ENCODE peak calls at places on chromosome 17, in four cellular contexts. J, P, Q and E are unnamed samples.

GRCh38 chr17:74922694-74923537 is at the start of gene USH1G:
- DNase-seq in J (no peak), P (no peak), Q (peak; percentile 41), E (no peak)

GRCh38 chr17:81294512-81295030 is 536 bp downstream of the SLC38A10 start:
- DNase-seq in J (peak; percentile 66), P (peak; percentile 42), Q (peak; percentile 30), E (peak; percentile 90)

GRCh38 chr17:21268596-21269188 is 15.5 kb upstream of the NATD1 start:
- DNase-seq in J (no peak), P (no peak), Q (no peak), E (no peak)

GRCh38 chr17:44345497-44346026 is 460 bp downstream of the GRN start:
- DNase-seq in J (peak; percentile 60), P (peak; percentile 44), Q (peak; percentile 69), E (peak; percentile 81)

GRCh38 chr17:10403589-10403988 is 18.2 kb downstream of the MYH8 start:
- DNase-seq in J (no peak), P (no peak), Q (no peak), E (no peak)

GRCh38 chr17:9768381-9768934 is 22.9 kb downstream of the DHRS7C start:
- DNase-seq in J (no peak), P (no peak), Q (no peak), E (no peak)

GRCh38 chr17:45087496-45087975 is 26.4 kb downstream of the NMT1 start:
- DNase-seq in J (no peak), P (no peak), Q (no peak), E (no peak)

GRCh38 chr17:31610301-31610910 is 218.9 kb downstream of the RAB11FIP4 start:
- DNase-seq in J (no peak), P (no peak), Q (no peak), E (no peak)

GRCh38 chr17:5516060-5516792 is 29.9 kb downstream of the MIS12 start:
- DNase-seq in J (no peak), P (no peak), Q (peak; percentile 49), E (no peak)

GRCh38 chr17:48552453-48553189 is 7.7 kb upstream of the HOXB2 start:
- DNase-seq in J (no peak), P (no peak), Q (no peak), E (no peak)

GRCh38 chr17:48550313-48551205 is 5.7 kb upstream of the HOXB2 start:
- DNase-seq in J (no peak), P (no peak), Q (no peak), E (peak; percentile 86)

GRCh38 chr17:48551601-48552452 is 6.9 kb upstream of the HOXB2 start:
- DNase-seq in J (no peak), P (no peak), Q (no peak), E (no peak)

GRCh38 chr17:48549909-48550308 is 5.0 kb upstream of the HOXB2 start:
- DNase-seq in J (no peak), P (no peak), Q (no peak), E (no peak)

DNA sequence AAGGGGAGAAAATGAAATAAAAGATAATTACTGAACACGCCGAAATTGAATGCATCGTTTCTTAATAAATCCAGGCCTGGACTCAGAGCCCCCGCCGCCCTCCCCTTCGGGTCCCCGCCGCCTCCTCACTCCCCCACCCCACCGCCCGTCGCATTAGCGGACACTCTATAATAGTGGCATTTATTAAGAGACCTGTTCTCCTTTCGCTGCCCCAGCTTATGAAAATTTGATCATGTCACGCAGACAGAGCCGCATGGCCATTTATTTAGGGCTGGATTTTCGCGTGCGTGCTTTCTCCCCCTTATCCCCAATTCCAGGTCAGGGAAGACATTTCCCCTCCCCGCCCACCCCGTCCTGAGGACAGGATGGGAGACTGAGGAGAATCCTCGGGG is 6.3 kb upstream of the HOXB2 start:
- DNase-seq in J (no peak), P (no peak), Q (no peak), E (no peak)
- H3K4me1 ChIP-seq in J (no peaks in the 10 kb centered on the region), P (peaks cover 78% of the 10 kb centered on the region), Q (peaks cover 7% of the 10 kb centered on the region), E (peaks cover 4% of the 10 kb centered on the region)

GRCh38 chr17:7841622-7842379 is 7.8 kb downstream of the KDM6B start:
- DNase-seq in J (peak; percentile 94), P (peak; percentile 91), Q (peak; percentile 93), E (peak; percentile 95)

GRCh38 chr17:7844292-7845154 is 10.3 kb upstream of the TMEM88 start:
- DNase-seq in J (peak; percentile 96), P (peak; percentile 92), Q (peak; percentile 90), E (peak; percentile 95)

GRCh38 chr17:7843536-7844291 is 9.7 kb downstream of the KDM6B start:
- DNase-seq in J (peak; percentile 92), P (peak; percentile 92), Q (peak; percentile 76), E (peak; percentile 97)

GRCh38 chr17:7842380-7842949 is 8.4 kb downstream of the KDM6B start:
- DNase-seq in J (peak; percentile 75), P (peak; percentile 77), Q (peak; percentile 85), E (peak; percentile 87)

DNA sequence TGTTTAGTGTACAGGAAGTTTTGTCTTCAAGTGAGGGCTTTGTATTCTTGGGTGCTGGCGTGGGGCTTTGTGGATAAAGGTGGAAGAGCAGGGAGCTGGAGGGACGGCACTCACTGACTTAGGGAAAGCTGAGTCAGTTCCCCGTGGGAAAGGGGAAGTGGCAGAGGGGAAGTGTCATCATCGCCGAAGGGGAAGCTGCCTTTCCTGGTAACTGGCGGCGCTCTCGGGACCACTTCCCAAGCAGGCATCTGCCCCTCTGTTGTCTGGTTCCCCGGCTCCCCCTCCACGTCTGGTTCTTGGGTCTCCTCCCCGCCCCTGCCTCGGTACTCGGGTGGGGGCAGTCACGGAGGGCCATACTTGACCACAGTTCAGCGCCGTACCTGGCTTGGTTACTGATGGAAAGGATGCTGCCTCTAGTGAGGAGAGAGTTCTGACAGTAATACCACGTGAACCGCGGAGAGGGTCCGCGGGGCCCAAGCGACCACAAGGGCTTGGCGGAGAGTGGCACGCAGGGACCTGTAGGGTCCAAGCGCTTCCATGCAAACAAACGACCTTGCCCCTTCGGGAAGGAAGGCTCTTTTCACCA is 9.0 kb downstream of the KDM6B start:
- DNase-seq in J (peak; percentile 76), P (peak; percentile 72), Q (peak; percentile 78), E (peak; percentile 90)
- TF ChIP-seq POLR2A in J (no peak), P (no peak), Q (peak; percentile 43), E (no peak)

GRCh38 chr17:64777413-64778101 is 115.5 kb upstream of the SMURF2 start:
- DNase-seq in J (no peak), P (no peak), Q (no peak), E (peak; percentile 57)
- H3K4me3 ChIP-seq in J (peak overlapping the region; percentile 7), P (peak overlapping the region; percentile 37), Q (peak overlapping the region; percentile 31), E (peak overlapping the region; percentile 29)

GRCh38 chr17:67442787-67443624 is 65.9 kb downstream of the PITPNC1 start:
- DNase-seq in J (peak; percentile 50), P (no peak), Q (peak; percentile 20), E (no peak)
- H3K4me1 ChIP-seq in J (no peaks in the 10 kb centered on the region), P (peaks cover 23% of the 10 kb centered on the region), Q (no peaks in the 10 kb centered on the region), E (peaks cover 47% of the 10 kb centered on the region)

DNA sequence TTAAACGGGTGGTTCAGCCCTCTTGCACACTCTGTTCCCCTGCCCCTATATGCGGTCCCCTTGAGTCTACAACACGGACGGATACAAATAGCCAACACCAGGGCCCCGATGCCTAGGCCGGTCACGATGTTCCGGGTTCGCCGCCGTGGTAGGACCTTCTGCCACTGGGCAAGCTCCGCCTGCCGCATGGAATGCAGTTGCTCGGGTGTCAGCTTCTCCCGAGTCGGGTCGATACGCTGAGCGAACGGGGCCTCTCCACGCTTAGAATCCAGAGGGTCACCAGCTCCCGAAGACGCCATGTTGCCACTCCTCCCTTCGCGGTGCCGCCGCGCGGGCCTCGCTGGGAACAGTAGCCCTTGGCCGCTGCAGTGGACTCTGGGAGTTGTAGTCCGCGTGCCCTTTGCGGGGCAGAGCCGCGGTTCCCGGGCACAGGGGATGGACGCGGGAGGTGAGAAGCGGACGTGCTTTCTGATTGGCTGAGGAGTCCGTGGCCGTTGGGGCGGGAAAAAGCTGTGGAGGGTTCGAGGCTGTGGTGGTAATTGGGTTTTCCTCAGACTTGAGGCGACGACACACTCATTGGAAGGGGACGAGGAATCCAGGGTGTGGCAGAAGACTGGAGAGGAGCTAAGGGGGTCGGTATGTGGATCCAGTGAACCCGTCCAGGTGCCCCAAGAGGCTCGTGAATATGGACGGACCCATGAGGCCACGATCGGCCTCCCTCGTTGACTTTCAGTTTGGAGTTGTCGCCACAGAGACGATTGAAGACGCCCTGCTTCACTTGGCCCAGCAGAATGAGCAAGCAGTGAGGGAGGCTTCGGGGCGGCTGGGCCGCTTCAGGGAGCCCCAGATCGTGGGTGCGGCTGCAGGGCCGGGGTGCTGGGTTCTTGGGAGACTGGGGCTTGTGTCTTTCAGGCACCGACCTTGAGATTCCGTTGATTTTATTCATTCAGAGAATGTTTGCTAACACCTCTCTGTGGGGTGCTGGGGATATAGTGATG is at the start of the genes CNTD1 and COA3:
- DNase-seq in J (peak; percentile 90), P (peak; percentile 88), Q (peak; percentile 79), E (peak; percentile 88)
- TF ChIP-seq POLR2A in J (peak; percentile 39), P (no peak), Q (peak; percentile 38), E (peak; percentile 47)

GRCh38 chr17:48055531-48056245 is 7.5 kb downstream of the NFE2L1 start:
- DNase-seq in J (no peak), P (no peak), Q (no peak), E (no peak)
- H3K4me3 ChIP-seq in J (no peak overlapping the region), P (no peak overlapping the region), Q (no peak overlapping the region), E (no peak overlapping the region)

DNA sequence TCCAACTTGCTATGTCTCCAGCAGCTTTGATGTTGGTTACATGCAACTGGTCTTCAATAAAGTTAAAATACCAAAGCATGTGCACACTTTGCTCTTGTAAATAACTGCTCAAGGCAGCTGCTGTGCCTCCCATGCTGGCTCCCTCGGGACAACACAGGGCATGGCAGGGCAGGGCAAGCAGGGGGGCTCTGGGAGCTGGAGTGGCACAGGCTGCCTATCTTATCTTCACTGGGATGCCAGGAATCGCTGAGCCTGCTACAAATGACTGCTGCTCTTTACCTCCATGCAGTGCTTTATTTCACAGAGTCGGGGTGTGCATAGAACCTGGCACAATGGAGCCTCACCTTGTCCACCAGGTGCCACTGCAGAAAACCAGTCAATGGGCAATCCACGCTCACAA is 21.8 kb downstream of the PEMT start:
- DNase-seq in J (no peak), P (no peak), Q (no peak), E (no peak)
- H3K4me1 ChIP-seq in J (no peaks in the 10 kb centered on the region), P (peaks cover 67% of the 10 kb centered on the region), Q (no peaks in the 10 kb centered on the region), E (peaks cover 36% of the 10 kb centered on the region)

GRCh38 chr17:1031711-1032110 is 34.8 kb downstream of the TIMM22 start:
- DNase-seq in J (no peak), P (no peak), Q (peak; percentile 76), E (peak; percentile 85)

GRCh38 chr17:1029912-1030656 is 33.2 kb downstream of the TIMM22 start:
- DNase-seq in J (no peak), P (no peak), Q (no peak), E (no peak)

GRCh38 chr17:1027044-1027443 is 30.1 kb downstream of the TIMM22 start:
- DNase-seq in J (no peak), P (no peak), Q (no peak), E (no peak)

GRCh38 chr17:1030684-1031557 is 34.0 kb downstream of the TIMM22 start:
- DNase-seq in J (peak; percentile 79), P (no peak), Q (peak; percentile 42), E (no peak)

GRCh38 chr17:1029196-1029911 is 32.4 kb downstream of the TIMM22 start:
- DNase-seq in J (no peak), P (no peak), Q (peak; percentile 65), E (no peak)
- TF ChIP-seq POLR2A in J (no peak), P (no peak), Q (no peak), E (no peak)